ENCODE peak calls at places on chromosome 16, in five cellular contexts. R, F, T, J and K are unnamed samples.

GRCh38 chr16:11084484-11085024 is 140.2 kb downstream of the CLEC16A start:
- DNase-seq in T (no peak), F (no peak), J (no peak), R (no peak), K (peak; percentile 29)

GRCh38 chr16:80710918-80711317 is 93.5 kb downstream of the CDYL2 start:
- DNase-seq in J (no peak), F (no peak), R (no peak), T (no peak), K (no peak)

GRCh38 chr16:64712027-64712426 is 409.8 kb downstream of the CDH11 start:
- DNase-seq in F (no peak), J (no peak), R (no peak), T (no peak), K (no peak)

GRCh38 chr16:29310852-29311314 is 95.6 kb downstream of the NPIPB11 start:
- DNase-seq in T (no peak), R (no peak), J (no peak), F (no peak), K (no peak)

GRCh38 chr16:65066646-65067045 is 55.2 kb downstream of the CDH11 start:
- DNase-seq in T (no peak), R (no peak), J (no peak), F (no peak), K (no peak)

GRCh38 chr16:65790768-65791167 is 575.7 kb upstream of the CDH5 start:
- DNase-seq in T (no peak), F (no peak), R (no peak), J (no peak), K (no peak)

GRCh38 chr16:21233521-21234150 is at the start of gene ANKS4B:
- DNase-seq in T (no peak), R (no peak), F (no peak), J (no peak), K (no peak)

GRCh38 chr16:77869997-77870813 is 81.8 kb downstream of the VAT1L start:
- DNase-seq in F (peak; percentile 19), T (peak; percentile 24), R (no peak), J (no peak), K (peak; percentile 29)

GRCh38 chr16:50448522-50448921 is 79.7 kb upstream of the BRD7 start:
- DNase-seq in J (no peak), R (no peak), T (no peak), F (no peak), K (no peak)

GRCh38 chr16:80594756-80595155 is 54.0 kb downstream of the DYNLRB2 start:
- DNase-seq in J (no peak), R (no peak), F (no peak), T (no peak), K (no peak)

GRCh38 chr16:74455619-74456289 is 34.5 kb upstream of the CLEC18B start:
- DNase-seq in J (peak; percentile 12), F (no peak), T (peak; percentile 48), R (no peak), K (no peak)

GRCh38 chr16:20332411-20332810 is 5.1 kb upstream of the GP2 start:
- DNase-seq in J (no peak), T (no peak), R (no peak), F (no peak), K (no peak)

GRCh38 chr16:15434079-15434424 is 336 bp upstream of the BMERB1 start:
- DNase-seq in T (no peak), F (no peak), J (no peak), R (no peak), K (no peak)

GRCh38 chr16:47204736-47205499 is 61.2 kb upstream of the NETO2 start:
- DNase-seq in F (no peak), R (no peak), T (no peak), J (no peak), K (peak; percentile 12)

GRCh38 chr16:81261049-81261648 is 22.7 kb downstream of the BCO1 start:
- DNase-seq in F (no peak), T (peak; percentile 30), J (no peak), R (peak; percentile 20), K (peak; percentile 45)

GRCh38 chr16:23842137-23842600 is 6.4 kb downstream of the PRKCB start:
- DNase-seq in R (no peak), J (no peak), T (no peak), F (no peak), K (no peak)

GRCh38 chr16:72302352-72302751 is 130.4 kb upstream of the PMFBP1 start:
- DNase-seq in J (no peak), F (no peak), T (no peak), R (no peak), K (no peak)

GRCh38 chr16:4378202-4378666 is 6.6 kb downstream of the VASN start:
- DNase-seq in T (no peak), J (no peak), R (no peak), F (no peak), K (no peak)

GRCh38 chr16:66746682-66747081 is 4.7 kb downstream of the DYNC1LI2 start:
- DNase-seq in F (no peak), R (no peak), J (no peak), T (no peak), K (no peak)

GRCh38 chr16:84124529-84125073 is 7.9 kb upstream of the MBTPS1 start:
- DNase-seq in T (no peak), R (no peak), F (no peak), J (no peak), K (no peak)

GRCh38 chr16:30838876-30839471 is 52.0 kb upstream of the ZNF629 start:
- DNase-seq in F (no peak), T (no peak), J (no peak), R (no peak), K (no peak)

GRCh38 chr16:81623365-81624102 is 155.6 kb upstream of the PLCG2 start:
- DNase-seq in J (no peak), R (peak; percentile 51), F (no peak), T (peak; percentile 80), K (peak; percentile 60)

GRCh38 chr16:11916524-11917285 is 949 bp upstream of the GSPT1 start:
- DNase-seq in R (no peak), T (no peak), F (no peak), J (peak; percentile 51), K (peak; percentile 36)

GRCh38 chr16:12228607-12229499 is 252.3 kb downstream of the SNX29 start:
- DNase-seq in R (no peak), J (no peak), T (peak; percentile 67), F (peak; percentile 18), K (peak; percentile 69)

GRCh38 chr16:29745126-29745852 is 501 bp downstream of the C16orf54 start:
- DNase-seq in T (no peak), J (no peak), F (no peak), R (peak; percentile 35), K (no peak)

GRCh38 chr16:11461595-11461990 is 116.3 kb downstream of the RMI2 start:
- DNase-seq in J (no peak), T (no peak), F (no peak), R (no peak), K (no peak)

GRCh38 chr16:11139624-11140375 is 116.2 kb downstream of the SOCS1 start:
- DNase-seq in F (no peak), J (no peak), R (peak; percentile 20), T (peak; percentile 46), K (no peak)

GRCh38 chr16:63363738-63364137 is 1327.5 kb upstream of the CDH8 start:
- DNase-seq in J (no peak), R (no peak), F (no peak), T (no peak), K (no peak)

GRCh38 chr16:65967376-65967775 is 399.1 kb upstream of the CDH5 start:
- DNase-seq in J (no peak), T (no peak), R (no peak), F (no peak), K (no peak)

GRCh38 chr16:81283044-81283443 is 31.7 kb upstream of the GAN start:
- DNase-seq in F (no peak), J (no peak), R (no peak), T (no peak), K (no peak)

GRCh38 chr16:89970011-89970410 is 21.5 kb downstream of the DEF8 start:
- DNase-seq in R (no peak), J (no peak), T (no peak), F (no peak), K (no peak)

GRCh38 chr16:82043680-82044584 is 8.9 kb downstream of the HSD17B2 start:
- DNase-seq in J (no peak), R (no peak), F (no peak), T (no peak), K (peak; percentile 90)

DNA sequence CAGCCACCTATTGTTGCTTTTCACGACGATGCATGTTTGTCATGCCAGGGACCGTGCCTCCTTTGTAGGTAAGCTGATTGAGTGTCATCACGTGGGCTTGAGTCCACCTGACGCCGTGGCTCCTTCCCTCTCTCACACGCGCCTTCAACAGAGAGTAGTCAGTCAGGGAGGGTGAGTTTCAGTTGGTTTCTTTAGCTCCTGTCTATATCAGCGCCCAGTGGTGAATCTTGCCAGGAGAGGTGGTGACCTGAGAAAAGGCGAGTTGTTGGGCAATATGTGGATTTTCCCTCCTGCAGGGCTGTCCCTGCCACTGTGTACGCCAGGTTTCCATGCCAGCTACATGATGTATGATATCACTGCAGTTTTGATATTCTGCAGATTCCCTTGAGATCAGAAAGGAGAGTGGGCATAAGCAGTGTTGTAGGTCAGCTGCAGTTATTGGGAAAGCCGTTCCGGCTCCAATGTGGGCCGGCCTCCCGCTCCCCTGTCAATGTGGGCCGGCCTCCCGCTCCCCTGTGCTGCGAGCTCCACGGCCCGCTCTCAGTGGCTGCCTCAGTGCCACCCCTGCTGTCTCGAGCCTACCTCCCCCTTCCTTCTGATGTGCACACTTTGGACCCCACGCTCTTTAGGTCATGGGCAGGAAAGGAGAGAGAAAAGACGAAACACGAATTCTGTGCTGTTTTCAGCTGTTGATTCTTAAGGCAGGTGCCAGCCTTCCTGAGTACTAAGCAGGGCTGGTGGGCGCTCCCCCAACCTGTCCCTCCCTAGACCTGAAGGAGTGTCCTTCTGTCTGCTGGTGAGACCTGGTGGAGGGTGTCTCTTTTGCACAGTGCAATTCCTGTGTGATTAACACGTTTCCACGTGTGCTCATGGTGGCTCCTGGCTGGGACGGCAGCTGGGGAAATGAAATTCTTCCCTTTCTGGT is 31.5 kb downstream of the BANP start:
- DNase-seq in R (no peak), J (no peak), T (no peak), F (peak; percentile 46), K (no peak)
- H3K27ac ChIP-seq in R (peak overlapping the region; percentile 14), J (no peak overlapping the region), T (no peak overlapping the region), F (peak overlapping the region; percentile 26), K (no peak overlapping the region)

GRCh38 chr16:58499615-58500328 is at the start of gene NDRG4:
- DNase-seq in R (no peak), T (peak; percentile 56), J (no peak), F (peak; percentile 53), K (peak; percentile 77)
- H3K27ac ChIP-seq in R (no peak within 1 kb of the TSS), T (no peak within 1 kb of the TSS), J (no peak within 1 kb of the TSS), F (no peak within 1 kb of the TSS), K (no peak within 1 kb of the TSS)

GRCh38 chr16:17432902-17433576 is 37.7 kb downstream of the XYLT1 start:
- DNase-seq in F (no peak), J (no peak), R (no peak), T (no peak), K (no peak)
- H3K27ac ChIP-seq in F (peak overlapping the region; percentile 61), J (no peak overlapping the region), R (no peak overlapping the region), T (no peak overlapping the region), K (no peak overlapping the region)

GRCh38 chr16:68969338-68969737 is 126.0 kb downstream of the TANGO6 start:
- DNase-seq in T (peak; percentile 52), R (no peak), J (no peak), F (no peak), K (no peak)

GRCh38 chr16:68978303-68978954 is 127.0 kb upstream of the HAS3 start:
- DNase-seq in J (no peak), R (no peak), T (no peak), F (no peak), K (no peak)

GRCh38 chr16:68972008-68972407 is 128.7 kb downstream of the TANGO6 start:
- DNase-seq in J (no peak), T (no peak), R (no peak), F (no peak), K (no peak)

GRCh38 chr16:68973611-68974120 is 130.3 kb downstream of the TANGO6 start:
- DNase-seq in F (no peak), J (no peak), T (no peak), R (no peak), K (no peak)

GRCh38 chr16:68972720-68973119 is 129.4 kb downstream of the TANGO6 start:
- DNase-seq in T (peak; percentile 81), J (no peak), F (no peak), R (no peak), K (peak; percentile 40)
- H3K27ac ChIP-seq in T (peak overlapping the region; percentile 71), J (no peak overlapping the region), F (no peak overlapping the region), R (no peak overlapping the region), K (no peak overlapping the region)